ENCODE peak calls at places on chromosomes 2 and 18, in five cellular contexts. E, P, B, T and Z are unnamed samples.

GRCh38 chr18:60555629-60556028 is 183.1 kb upstream of the MC4R start:
- DNase-seq in B (no peak), E (no peak), P (no peak), T (no peak), Z (no peak)

GRCh38 chr2:239468491-239469017 is 67.7 kb upstream of the HDAC4 start:
- DNase-seq in B (no peak), E (no peak), T (no peak), P (no peak), Z (no peak)

GRCh38 chr18:27899893-27900292 is 277.0 kb downstream of the CDH2 start:
- DNase-seq in P (no peak), E (no peak), B (no peak), T (no peak), Z (no peak)

GRCh38 chr2:67572721-67573485 is 175.8 kb downstream of the ETAA1 start:
- DNase-seq in E (no peak), B (no peak), P (no peak), T (no peak), Z (no peak)

GRCh38 chr18:21735452-21736015 is 5.1 kb upstream of the MIB1 start:
- DNase-seq in E (no peak), P (no peak), B (no peak), T (no peak), Z (peak; percentile 73)

GRCh38 chr18:8450013-8450412 is 159.2 kb upstream of the RAB12 start:
- DNase-seq in P (peak; percentile 30), T (no peak), B (no peak), E (no peak), Z (no peak)

GRCh38 chr2:154912215-154912614 is 213.7 kb downstream of the KCNJ3 start:
- DNase-seq in T (no peak), B (no peak), E (no peak), P (no peak), Z (no peak)

GRCh38 chr2:230784840-230785239 is 72.2 kb downstream of the CAB39 start:
- DNase-seq in T (no peak), E (no peak), B (no peak), P (no peak), Z (no peak)

GRCh38 chr18:12403601-12404506 is 3.9 kb upstream of the PRELID3A start:
- DNase-seq in E (no peak), P (peak; percentile 76), T (no peak), B (no peak), Z (peak; percentile 89)

GRCh38 chr2:212548459-212548815 is 9.8 kb upstream of the ERBB4 start:
- DNase-seq in E (no peak), P (peak; percentile 45), B (no peak), T (no peak), Z (peak; percentile 64)

GRCh38 chr2:160076935-160077334 is 14.5 kb upstream of the PLA2R1 start:
- DNase-seq in T (no peak), B (no peak), P (no peak), E (no peak), Z (no peak)

GRCh38 chr2:234633581-234634230 is 136.8 kb upstream of the ARL4C start:
- DNase-seq in P (no peak), E (no peak), T (no peak), B (no peak), Z (no peak)

GRCh38 chr2:181396575-181397062 is 60.6 kb upstream of the ITGA4 start:
- DNase-seq in T (no peak), E (no peak), B (no peak), P (no peak), Z (no peak)